ENCODE peak calls at places on chromosomes 16 and 17, in eight cellular contexts. One of them, this sample, is unnamed.

GRCh38 chr17:19271751-19272357 is 34.7 kb downstream of the EPN2 start:
- DNase-seq in AG08395: no peak
- DNase-seq in foreskin fibroblast: peak
- DNase-seq in H54: no peak
- DNase-seq in AML-193: no peak
- DNase-seq in amygdala: no peak
- DNase-seq in stimulated activated naive B cell treated with anti-CD40 and anti-IgM and Interleukin-4, amounts not matched to agents 10 μg/mL and 1 μg/mL and 100 μg/mL, for 72 hours: no peak
- DNase-seq in NCI-H345: no peak
- DNase-seq in this sample: no peak

GRCh38 chr17:57988301-57989010 is 402 bp upstream of the VEZF1 start:
- DNase-seq in AG08395: peak
- DNase-seq in stimulated activated naive B cell treated with anti-CD40 and anti-IgM and Interleukin-4, amounts not matched to agents 10 μg/mL and 1 μg/mL and 100 μg/mL, for 72 hours: peak
- DNase-seq in amygdala: no peak
- DNase-seq in foreskin fibroblast: peak
- DNase-seq in H54: peak
- DNase-seq in AML-193: peak
- DNase-seq in NCI-H345: peak
- DNase-seq in this sample: peak

GRCh38 chr16:71792176-71792575 is 16.5 kb downstream of the AP1G1 start:
- DNase-seq in stimulated activated naive B cell treated with anti-CD40 and anti-IgM and Interleukin-4, amounts not matched to agents 10 μg/mL and 1 μg/mL and 100 μg/mL, for 72 hours: no peak
- DNase-seq in amygdala: no peak
- DNase-seq in H54: no peak
- DNase-seq in AG08395: no peak
- DNase-seq in AML-193: no peak
- DNase-seq in foreskin fibroblast: peak
- DNase-seq in NCI-H345: no peak
- DNase-seq in this sample: no peak

GRCh38 chr16:76038097-76038496 is 239.1 kb upstream of the CNTNAP4 start:
- DNase-seq in NCI-H345: no peak
- DNase-seq in foreskin fibroblast: no peak
- DNase-seq in amygdala: no peak
- DNase-seq in H54: no peak
- DNase-seq in AML-193: no peak
- DNase-seq in AG08395: no peak
- DNase-seq in stimulated activated naive B cell treated with anti-CD40 and anti-IgM and Interleukin-4, amounts not matched to agents 10 μg/mL and 1 μg/mL and 100 μg/mL, for 72 hours: no peak
- DNase-seq in this sample: no peak

GRCh38 chr16:1192384-1193073 is 32.5 kb downstream of the TPSG1 start:
- DNase-seq in amygdala: no peak
- DNase-seq in NCI-H345: no peak
- DNase-seq in AML-193: no peak
- DNase-seq in foreskin fibroblast: no peak
- DNase-seq in H54: no peak
- DNase-seq in stimulated activated naive B cell treated with anti-CD40 and anti-IgM and Interleukin-4, amounts not matched to agents 10 μg/mL and 1 μg/mL and 100 μg/mL, for 72 hours: no peak
- DNase-seq in AG08395: no peak
- DNase-seq in this sample: no peak

GRCh38 chr17:48052956-48053757 is 5.0 kb downstream of the NFE2L1 start:
- DNase-seq in amygdala: no peak
- DNase-seq in foreskin fibroblast: peak
- DNase-seq in stimulated activated naive B cell treated with anti-CD40 and anti-IgM and Interleukin-4, amounts not matched to agents 10 μg/mL and 1 μg/mL and 100 μg/mL, for 72 hours: no peak
- DNase-seq in AML-193: no peak
- DNase-seq in NCI-H345: peak
- DNase-seq in H54: no peak
- DNase-seq in AG08395: no peak
- DNase-seq in this sample: no peak

GRCh38 chr17:82449136-82449882 is 1.2 kb downstream of the CYBC1 start:
- DNase-seq in AML-193: peak
- DNase-seq in AG08395: no peak
- DNase-seq in foreskin fibroblast: no peak
- DNase-seq in H54: no peak
- DNase-seq in amygdala: no peak
- DNase-seq in NCI-H345: peak
- DNase-seq in stimulated activated naive B cell treated with anti-CD40 and anti-IgM and Interleukin-4, amounts not matched to agents 10 μg/mL and 1 μg/mL and 100 μg/mL, for 72 hours: peak
- DNase-seq in this sample: no peak

GRCh38 chr17:2926019-2926650 is 129.9 kb downstream of the RAP1GAP2 start:
- DNase-seq in NCI-H345: no peak
- DNase-seq in AG08395: peak
- DNase-seq in amygdala: no peak
- DNase-seq in H54: peak
- DNase-seq in AML-193: peak
- DNase-seq in stimulated activated naive B cell treated with anti-CD40 and anti-IgM and Interleukin-4, amounts not matched to agents 10 μg/mL and 1 μg/mL and 100 μg/mL, for 72 hours: no peak
- DNase-seq in foreskin fibroblast: peak
- DNase-seq in this sample: no peak

GRCh38 chr16:19559242-19559910 is 3.9 kb downstream of the VPS35L start:
- DNase-seq in AG08395: peak
- DNase-seq in H54: peak
- DNase-seq in foreskin fibroblast: peak
- DNase-seq in AML-193: peak
- DNase-seq in NCI-H345: peak
- DNase-seq in stimulated activated naive B cell treated with anti-CD40 and anti-IgM and Interleukin-4, amounts not matched to agents 10 μg/mL and 1 μg/mL and 100 μg/mL, for 72 hours: no peak
- DNase-seq in amygdala: no peak
- DNase-seq in this sample: peak

GRCh38 chr17:68790931-68791330 is 164.3 kb downstream of the ABCA8 start:
- DNase-seq in stimulated activated naive B cell treated with anti-CD40 and anti-IgM and Interleukin-4, amounts not matched to agents 10 μg/mL and 1 μg/mL and 100 μg/mL, for 72 hours: no peak
- DNase-seq in H54: no peak
- DNase-seq in amygdala: no peak
- DNase-seq in AG08395: no peak
- DNase-seq in foreskin fibroblast: peak
- DNase-seq in NCI-H345: no peak
- DNase-seq in AML-193: no peak
- DNase-seq in this sample: no peak

GRCh38 chr17:65293584-65294183 is 156.5 kb downstream of the RGS9 start:
- DNase-seq in NCI-H345: no peak
- DNase-seq in H54: no peak
- DNase-seq in AML-193: no peak
- DNase-seq in AG08395: no peak
- DNase-seq in stimulated activated naive B cell treated with anti-CD40 and anti-IgM and Interleukin-4, amounts not matched to agents 10 μg/mL and 1 μg/mL and 100 μg/mL, for 72 hours: no peak
- DNase-seq in foreskin fibroblast: no peak
- DNase-seq in amygdala: no peak
- DNase-seq in this sample: peak

GRCh38 chr16:74867281-74867849 is 92.7 kb upstream of the FA2H start:
- DNase-seq in NCI-H345: no peak
- DNase-seq in foreskin fibroblast: no peak
- DNase-seq in AML-193: no peak
- DNase-seq in AG08395: no peak
- DNase-seq in amygdala: no peak
- DNase-seq in stimulated activated naive B cell treated with anti-CD40 and anti-IgM and Interleukin-4, amounts not matched to agents 10 μg/mL and 1 μg/mL and 100 μg/mL, for 72 hours: no peak
- DNase-seq in H54: no peak
- DNase-seq in this sample: no peak

GRCh38 chr17:40310882-40311391 is 2.0 kb downstream of the RARA start:
- DNase-seq in H54: no peak
- DNase-seq in amygdala: no peak
- DNase-seq in foreskin fibroblast: no peak
- DNase-seq in stimulated activated naive B cell treated with anti-CD40 and anti-IgM and Interleukin-4, amounts not matched to agents 10 μg/mL and 1 μg/mL and 100 μg/mL, for 72 hours: no peak
- DNase-seq in NCI-H345: no peak
- DNase-seq in AML-193: no peak
- DNase-seq in AG08395: no peak
- DNase-seq in this sample: no peak

GRCh38 chr16:77113835-77114234 is 77.2 kb upstream of the MON1B start:
- DNase-seq in foreskin fibroblast: no peak
- DNase-seq in AG08395: no peak
- DNase-seq in stimulated activated naive B cell treated with anti-CD40 and anti-IgM and Interleukin-4, amounts not matched to agents 10 μg/mL and 1 μg/mL and 100 μg/mL, for 72 hours: no peak
- DNase-seq in amygdala: no peak
- DNase-seq in NCI-H345: no peak
- DNase-seq in H54: no peak
- DNase-seq in AML-193: no peak
- DNase-seq in this sample: no peak

GRCh38 chr16:74973304-74973703 is 11.6 kb downstream of the WDR59 start:
- DNase-seq in H54: no peak
- DNase-seq in foreskin fibroblast: no peak
- DNase-seq in stimulated activated naive B cell treated with anti-CD40 and anti-IgM and Interleukin-4, amounts not matched to agents 10 μg/mL and 1 μg/mL and 100 μg/mL, for 72 hours: no peak
- DNase-seq in AG08395: no peak
- DNase-seq in amygdala: no peak
- DNase-seq in AML-193: no peak
- DNase-seq in NCI-H345: no peak
- DNase-seq in this sample: no peak

GRCh38 chr16:77273-77806 is 685 bp upstream of the MPG start:
- DNase-seq in stimulated activated naive B cell treated with anti-CD40 and anti-IgM and Interleukin-4, amounts not matched to agents 10 μg/mL and 1 μg/mL and 100 μg/mL, for 72 hours: peak
- DNase-seq in NCI-H345: peak
- DNase-seq in AG08395: peak
- DNase-seq in AML-193: peak
- DNase-seq in amygdala: no peak
- DNase-seq in foreskin fibroblast: peak
- DNase-seq in H54: no peak
- DNase-seq in this sample: peak

GRCh38 chr17:58111676-58112075 is 28.5 kb downstream of the DYNLL2 start:
- DNase-seq in AG08395: no peak
- DNase-seq in NCI-H345: no peak
- DNase-seq in stimulated activated naive B cell treated with anti-CD40 and anti-IgM and Interleukin-4, amounts not matched to agents 10 μg/mL and 1 μg/mL and 100 μg/mL, for 72 hours: no peak
- DNase-seq in foreskin fibroblast: no peak
- DNase-seq in H54: no peak
- DNase-seq in amygdala: no peak
- DNase-seq in AML-193: no peak
- DNase-seq in this sample: no peak

GRCh38 chr17:51860934-51861561 is 297.5 kb downstream of the CA10 start:
- DNase-seq in foreskin fibroblast: no peak
- DNase-seq in NCI-H345: peak
- DNase-seq in stimulated activated naive B cell treated with anti-CD40 and anti-IgM and Interleukin-4, amounts not matched to agents 10 μg/mL and 1 μg/mL and 100 μg/mL, for 72 hours: no peak
- DNase-seq in H54: peak
- DNase-seq in amygdala: no peak
- DNase-seq in AG08395: no peak
- DNase-seq in AML-193: peak
- DNase-seq in this sample: peak

GRCh38 chr16:72952404-72953301 is 95.3 kb downstream of the ZFHX3 start:
- DNase-seq in AG08395: peak
- DNase-seq in H54: no peak
- DNase-seq in stimulated activated naive B cell treated with anti-CD40 and anti-IgM and Interleukin-4, amounts not matched to agents 10 μg/mL and 1 μg/mL and 100 μg/mL, for 72 hours: no peak
- DNase-seq in foreskin fibroblast: peak
- DNase-seq in amygdala: no peak
- DNase-seq in AML-193: no peak
- DNase-seq in NCI-H345: no peak
- DNase-seq in this sample: no peak

GRCh38 chr17:5665164-5665563 is 80.9 kb upstream of the NLRP1 start:
- DNase-seq in foreskin fibroblast: peak
- DNase-seq in AML-193: no peak
- DNase-seq in stimulated activated naive B cell treated with anti-CD40 and anti-IgM and Interleukin-4, amounts not matched to agents 10 μg/mL and 1 μg/mL and 100 μg/mL, for 72 hours: no peak
- DNase-seq in amygdala: no peak
- DNase-seq in H54: no peak
- DNase-seq in NCI-H345: no peak
- DNase-seq in AG08395: no peak
- DNase-seq in this sample: no peak

GRCh38 chr17:5234645-5235576 is at the start of gene SCIMP:
- DNase-seq in stimulated activated naive B cell treated with anti-CD40 and anti-IgM and Interleukin-4, amounts not matched to agents 10 μg/mL and 1 μg/mL and 100 μg/mL, for 72 hours: peak
- DNase-seq in H54: no peak
- DNase-seq in NCI-H345: no peak
- DNase-seq in AML-193: no peak
- DNase-seq in foreskin fibroblast: no peak
- DNase-seq in AG08395: no peak
- DNase-seq in amygdala: no peak
- DNase-seq in this sample: no peak

GRCh38 chr17:50986989-50987660 is 121.0 kb upstream of the TOB1 start:
- DNase-seq in amygdala: no peak
- DNase-seq in AG08395: peak
- DNase-seq in foreskin fibroblast: peak
- DNase-seq in AML-193: no peak
- DNase-seq in H54: peak
- DNase-seq in stimulated activated naive B cell treated with anti-CD40 and anti-IgM and Interleukin-4, amounts not matched to agents 10 μg/mL and 1 μg/mL and 100 μg/mL, for 72 hours: no peak
- DNase-seq in NCI-H345: no peak
- DNase-seq in this sample: no peak

GRCh38 chr16:4245400-4245799 is 3.5 kb upstream of the SRL start:
- DNase-seq in AML-193: no peak
- DNase-seq in AG08395: no peak
- DNase-seq in stimulated activated naive B cell treated with anti-CD40 and anti-IgM and Interleukin-4, amounts not matched to agents 10 μg/mL and 1 μg/mL and 100 μg/mL, for 72 hours: no peak
- DNase-seq in NCI-H345: no peak
- DNase-seq in foreskin fibroblast: peak
- DNase-seq in H54: no peak
- DNase-seq in amygdala: no peak
- DNase-seq in this sample: no peak

GRCh38 chr17:75487351-75488070 is 27.8 kb downstream of the CASKIN2 start:
- DNase-seq in stimulated activated naive B cell treated with anti-CD40 and anti-IgM and Interleukin-4, amounts not matched to agents 10 μg/mL and 1 μg/mL and 100 μg/mL, for 72 hours: peak
- DNase-seq in amygdala: no peak
- DNase-seq in foreskin fibroblast: peak
- DNase-seq in NCI-H345: no peak
- DNase-seq in H54: no peak
- DNase-seq in AG08395: no peak
- DNase-seq in AML-193: peak
- DNase-seq in this sample: no peak

GRCh38 chr16:2086812-2087425 is 39.1 kb downstream of the TSC2 start:
- DNase-seq in NCI-H345: no peak
- DNase-seq in foreskin fibroblast: no peak
- DNase-seq in AML-193: no peak
- DNase-seq in H54: no peak
- DNase-seq in stimulated activated naive B cell treated with anti-CD40 and anti-IgM and Interleukin-4, amounts not matched to agents 10 μg/mL and 1 μg/mL and 100 μg/mL, for 72 hours: no peak
- DNase-seq in amygdala: no peak
- DNase-seq in AG08395: no peak
- DNase-seq in this sample: no peak